ENCODE peak calls at places on chromosomes 16 and 17, in ten cellular contexts. I, M, V, E, O, U, N, K, H and X are unnamed samples.

GRCh38 chr17:45077643-45078042 is 16.5 kb downstream of the NMT1 start:
- DNase-seq in I (no peak), M (peak; percentile 32), V (no peak), E (no peak), O (no peak), U (no peak), N (no peak), K (no peak), H (peak; percentile 65), X (no peak)

GRCh38 chr17:81115749-81116464 is 49.4 kb upstream of the PVALEF start:
- DNase-seq in I (no peak), M (no peak), V (no peak), E (peak; percentile 51), O (no peak), U (no peak), N (no peak), K (no peak), H (no peak), X (no peak)

GRCh38 chr17:56358651-56359050 is 205.4 kb downstream of the ANKFN1 start:
- DNase-seq in I (no peak), M (no peak), V (no peak), E (peak; percentile 6), O (no peak), U (no peak), N (no peak), K (no peak), H (no peak), X (no peak)

GRCh38 chr17:27892542-27892865 is 661 bp downstream of the LYRM9 start:
- DNase-seq in I (no peak), M (no peak), V (no peak), E (no peak), O (no peak), U (no peak), N (no peak), K (no peak), H (no peak), X (no peak)

GRCh38 chr17:20926532-20926931 is 116.3 kb downstream of the USP22 start:
- DNase-seq in I (no peak), M (no peak), V (no peak), E (peak; percentile 55), O (no peak), U (peak; percentile 11), N (no peak), K (no peak), H (peak; percentile 30), X (no peak)

GRCh38 chr17:55086635-55087058 is 118.1 kb downstream of the STXBP4 start:
- DNase-seq in I (no peak), M (no peak), V (no peak), E (peak; percentile 86), O (no peak), U (peak; percentile 88), N (peak; percentile 46), K (peak; percentile 23), H (peak; percentile 76), X (no peak)

GRCh38 chr17:38604479-38605229 is 1.1 kb downstream of the SRCIN1 start:
- DNase-seq in I (peak; percentile 24), M (peak; percentile 44), V (no peak), E (no peak), O (peak; percentile 61), U (no peak), N (no peak), K (no peak), H (no peak), X (peak; percentile 34)

GRCh38 chr17:58513391-58513912 is 986 bp downstream of the MTMR4 start:
- DNase-seq in I (peak; percentile 41), M (peak; percentile 38), V (no peak), E (no peak), O (no peak), U (no peak), N (no peak), K (no peak), H (no peak), X (no peak)

GRCh38 chr17:60527701-60528100 is 1.7 kb upstream of the APPBP2 start:
- DNase-seq in I (no peak), M (no peak), V (no peak), E (no peak), O (no peak), U (no peak), N (no peak), K (no peak), H (no peak), X (no peak)

GRCh38 chr17:32487460-32488176 is 825 bp downstream of the CDK5R1 start:
- DNase-seq in I (no peak), M (peak; percentile 49), V (no peak), E (peak; percentile 35), O (no peak), U (no peak), N (no peak), K (no peak), H (peak; percentile 13), X (no peak)

GRCh38 chr17:52235416-52235960 is 77.0 kb upstream of the CA10 start:
- DNase-seq in I (no peak), M (no peak), V (no peak), E (peak; percentile 6), O (no peak), U (no peak), N (no peak), K (peak; percentile 7), H (no peak), X (no peak)

GRCh38 chr17:61449707-61450640 is 2.2 kb upstream of the TBX4 start:
- DNase-seq in I (no peak), M (no peak), V (no peak), E (peak; percentile 11), O (no peak), U (no peak), N (no peak), K (no peak), H (no peak), X (no peak)

GRCh38 chr16:74291577-74292208 is 4.9 kb upstream of the PSMD7 start:
- DNase-seq in I (no peak), M (no peak), V (no peak), E (peak; percentile 74), O (peak; percentile 13), U (peak; percentile 6), N (no peak), K (no peak), H (no peak), X (no peak)

GRCh38 chr17:2239882-2240430 is 63.6 kb downstream of the SMG6 start:
- DNase-seq in I (peak; percentile 46), M (peak; percentile 41), V (peak; percentile 72), E (peak; percentile 94), O (no peak), U (peak; percentile 88), N (peak; percentile 74), K (peak; percentile 74), H (peak; percentile 89), X (no peak)

GRCh38 chr16:57863434-57864160 is 61.3 kb upstream of the KIFC3 start:
- DNase-seq in I (peak; percentile 85), M (no peak), V (peak; percentile 43), E (peak; percentile 85), O (peak; percentile 75), U (peak; percentile 74), N (peak; percentile 40), K (no peak), H (peak; percentile 87), X (peak; percentile 37)

GRCh38 chr17:8277317-8277716 is 11.2 kb upstream of the RANGRF start:
- DNase-seq in I (no peak), M (no peak), V (no peak), E (no peak), O (no peak), U (no peak), N (no peak), K (no peak), H (no peak), X (no peak)

GRCh38 chr16:3123986-3124886 is 10.6 kb upstream of the ZNF213 start:
- DNase-seq in I (peak; percentile 99), M (peak; percentile 95), V (peak; percentile 96), E (peak; percentile 97), O (peak; percentile 98), U (peak; percentile 93), N (peak; percentile 61), K (peak; percentile 66), H (peak; percentile 93), X (peak; percentile 98)

GRCh38 chr16:73050115-73051099 is 2.5 kb upstream of the ZFHX3 start:
- DNase-seq in I (no peak), M (no peak), V (no peak), E (no peak), O (no peak), U (no peak), N (no peak), K (no peak), H (no peak), X (no peak)
- TF ChIP-seq CTCF in I (no peak), M (no peak), V (no peak), E (no peak), O (no peak), U (no peak), N (no peak), K (peak; percentile 7), H (no peak), X (no peak)

DNA sequence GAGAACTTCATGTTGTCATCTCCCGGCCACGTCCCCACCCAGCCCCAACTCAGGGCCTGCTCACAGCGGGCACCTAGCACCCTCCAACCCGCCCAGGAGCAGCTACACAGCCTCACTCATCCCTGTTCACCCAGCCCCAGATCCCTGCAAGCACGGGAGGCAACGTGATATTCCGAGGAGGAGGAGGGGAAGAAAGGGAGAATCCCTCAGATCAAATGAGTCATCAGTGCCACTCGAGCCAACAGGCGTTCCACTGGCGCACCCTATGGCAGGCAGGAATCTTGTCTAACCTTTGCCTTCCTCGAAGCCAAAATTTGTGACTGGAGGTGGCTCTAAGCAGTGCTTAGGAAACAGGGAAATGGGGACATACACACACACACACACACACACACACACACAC is 14.0 kb upstream of the NUBP1 start:
- DNase-seq in I (peak; percentile 59), M (no peak), V (peak; percentile 54), E (peak; percentile 64), O (peak; percentile 70), U (peak; percentile 41), N (no peak), K (no peak), H (peak; percentile 17), X (no peak)
- TF ChIP-seq CTCF in I (no peak), M (no peak), V (no peak), E (no peak), O (no peak), U (no peak), N (no peak), K (peak; percentile 17), H (no peak), X (no peak)

GRCh38 chr16:83792391-83792790 is 15.4 kb upstream of the HSBP1 start:
- DNase-seq in I (no peak), M (no peak), V (no peak), E (no peak), O (no peak), U (no peak), N (no peak), K (no peak), H (no peak), X (no peak)
- TF ChIP-seq CTCF in I (no peak), M (no peak), V (no peak), E (no peak), O (no peak), U (no peak), N (no peak), K (no peak), H (no peak), X (no peak)

DNA sequence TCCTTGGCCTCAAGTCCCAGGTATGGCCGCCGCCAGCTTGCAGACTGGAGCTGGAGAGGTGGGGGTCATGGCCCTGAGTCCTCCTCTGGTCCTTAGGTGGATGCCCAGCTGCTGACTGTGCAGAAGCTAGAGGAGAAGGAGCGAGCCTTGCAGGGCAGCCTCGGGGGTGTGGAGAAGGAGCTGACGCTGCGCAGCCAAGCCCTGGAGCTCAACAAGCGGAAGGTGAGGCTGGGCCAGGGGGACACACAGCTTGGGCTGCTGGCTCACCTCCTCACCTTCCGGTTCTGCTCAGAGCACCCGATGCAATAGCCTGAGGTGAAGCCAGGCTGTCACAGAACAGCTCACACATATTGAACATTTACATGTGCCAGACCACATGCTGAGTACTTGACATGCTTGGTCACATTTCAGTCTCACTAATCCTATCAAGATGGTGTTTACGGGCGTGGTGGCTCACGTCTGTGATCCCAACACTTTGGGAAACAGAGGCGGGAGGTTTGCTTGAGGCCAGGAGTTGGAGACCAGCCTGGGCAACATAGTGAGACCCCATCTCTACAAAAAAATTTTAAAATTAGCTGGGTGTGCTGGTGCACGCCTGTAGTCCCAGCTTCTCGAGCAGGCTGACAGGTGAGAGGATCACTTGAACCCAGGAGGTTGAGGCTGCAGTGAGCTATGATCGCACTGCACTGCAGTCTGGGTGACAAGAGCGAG is 7.4 kb downstream of the RNF40 start:
- DNase-seq in I (no peak), M (peak; percentile 40), V (no peak), E (no peak), O (no peak), U (no peak), N (no peak), K (no peak), H (no peak), X (no peak)
- TF ChIP-seq CTCF in I (no peak), M (no peak), V (no peak), E (no peak), O (no peak), U (no peak), N (no peak), K (no peak), H (no peak), X (no peak)